ENCODE peak calls at places on chromosomes 11 and 22, in ten cellular contexts. Z, C, Q, L, N, K, U, B, O and T are unnamed samples.

GRCh38 chr11:80778432-80778831 is 1337.6 kb upstream of the TENM4 start:
- DNase-seq in Z (no peak), C (no peak), Q (no peak), L (no peak), N (no peak), K (no peak), U (no peak), B (no peak), O (no peak), T (no peak)

GRCh38 chr22:44261164-44261860 is 51.4 kb downstream of the SHISAL1 start:
- DNase-seq in Z (no peak), C (no peak), Q (no peak), L (no peak), N (peak), K (no peak), U (peak), B (no peak), O (no peak), T (no peak)

GRCh38 chr22:24112188-24112587 is 69.1 kb upstream of the SUSD2 start:
- DNase-seq in Z (no peak), C (peak), Q (peak), L (no peak), N (no peak), K (peak), U (no peak), B (no peak), O (no peak), T (no peak)

GRCh38 chr11:106152824-106153223 is 75.4 kb downstream of the AASDHPPT start:
- DNase-seq in Z (no peak), C (peak), Q (peak), L (no peak), N (no peak), K (peak), U (no peak), B (no peak), O (no peak), T (no peak)

GRCh38 chr11:134634897-134635831 is 223.1 kb upstream of the B3GAT1 start:
- DNase-seq in Z (no peak), C (no peak), Q (no peak), L (no peak), N (peak), K (no peak), U (peak), B (no peak), O (no peak), T (no peak)

GRCh38 chr22:46625843-46626349 is 5.7 kb downstream of the GRAMD4 start:
- DNase-seq in Z (no peak), C (no peak), Q (no peak), L (no peak), N (no peak), K (no peak), U (no peak), B (no peak), O (no peak), T (no peak)

GRCh38 chr11:69667619-69668604 is 7.2 kb downstream of the LTO1 start:
- DNase-seq in Z (no peak), C (no peak), Q (no peak), L (no peak), N (no peak), K (no peak), U (peak), B (no peak), O (no peak), T (no peak)

GRCh38 chr11:87871071-87871470 is 304.2 kb downstream of the RAB38 start:
- DNase-seq in Z (no peak), C (no peak), Q (no peak), L (no peak), N (no peak), K (no peak), U (no peak), B (no peak), O (no peak), T (no peak)

GRCh38 chr11:121535122-121535796 is 82.5 kb upstream of the SORL1-AS1 start:
- DNase-seq in Z (no peak), C (peak), Q (no peak), L (no peak), N (no peak), K (peak), U (no peak), B (no peak), O (no peak), T (no peak)

GRCh38 chr22:45828836-45829235 is 148.1 kb downstream of the WNT7B start:
- DNase-seq in Z (no peak), C (peak), Q (no peak), L (no peak), N (no peak), K (no peak), U (no peak), B (no peak), O (no peak), T (no peak)

GRCh38 chr22:46741974-46742519 is 4.0 kb upstream of the CERK start:
- DNase-seq in Z (no peak), C (no peak), Q (no peak), L (no peak), N (no peak), K (no peak), U (no peak), B (no peak), O (no peak), T (no peak)

GRCh38 chr11:57764527-57764926 is 2.9 kb downstream of the CTNND1 start:
- DNase-seq in Z (no peak), C (peak), Q (no peak), L (no peak), N (no peak), K (no peak), U (no peak), B (no peak), O (no peak), T (no peak)

GRCh38 chr11:57764972-57765371 is 3.4 kb downstream of the CTNND1 start:
- DNase-seq in Z (no peak), C (no peak), Q (no peak), L (no peak), N (no peak), K (no peak), U (no peak), B (no peak), O (no peak), T (no peak)

GRCh38 chr11:57761301-57762234 is at the start of gene CTNND1:
- DNase-seq in Z (peak), C (peak), Q (peak), L (peak), N (peak), K (peak), U (peak), B (peak), O (peak), T (peak)

GRCh38 chr11:57762235-57762866 is 749 bp downstream of the CTNND1 start:
- DNase-seq in Z (no peak), C (no peak), Q (no peak), L (no peak), N (no peak), K (no peak), U (no peak), B (no peak), O (no peak), T (no peak)

DNA sequence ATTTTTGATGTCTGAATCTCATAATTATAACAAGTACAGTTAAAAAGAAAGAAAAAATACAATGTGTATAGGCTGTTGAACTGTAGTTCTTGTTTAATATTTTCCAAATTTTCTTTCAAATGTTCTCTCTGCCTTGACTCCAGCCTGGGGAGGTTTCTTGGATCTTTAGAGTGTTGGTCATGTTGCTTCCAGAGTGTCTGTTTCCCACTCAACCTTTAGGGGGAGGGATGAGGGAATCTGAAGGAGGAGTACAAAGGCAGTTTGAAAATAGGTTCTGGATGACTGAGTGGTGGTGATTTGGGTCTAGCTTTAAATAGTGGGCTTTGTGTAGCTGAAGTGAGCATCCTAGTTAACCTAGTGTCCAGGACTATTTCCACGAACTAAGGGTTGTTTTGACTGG is 2.0 kb downstream of the CTNND1 start:
- DNase-seq in Z (no peak), C (peak), Q (peak), L (no peak), N (no peak), K (peak), U (no peak), B (no peak), O (no peak), T (no peak)
- TF ChIP-seq CTCF in Z (peak), C (peak), Q (peak), L (peak), N (no peak), K (peak), U (peak), B (peak), O (no peak), T (peak)

GRCh38 chr11:57499983-57500461 is 15.5 kb downstream of the SLC43A1 start:
- DNase-seq in Z (no peak), C (no peak), Q (no peak), L (no peak), N (no peak), K (no peak), U (no peak), B (no peak), O (no peak), T (no peak)

GRCh38 chr11:57498540-57498939 is 17.0 kb downstream of the SLC43A1 start:
- DNase-seq in Z (no peak), C (no peak), Q (no peak), L (no peak), N (no peak), K (no peak), U (no peak), B (no peak), O (no peak), T (no peak)

GRCh38 chr11:57499413-57499982 is 16.0 kb downstream of the SLC43A1 start:
- DNase-seq in Z (peak), C (peak), Q (peak), L (peak), N (peak), K (peak), U (peak), B (peak), O (peak), T (peak)

GRCh38 chr11:57496109-57496820 is 19.2 kb downstream of the SLC43A1 start:
- DNase-seq in Z (no peak), C (no peak), Q (no peak), L (no peak), N (no peak), K (no peak), U (no peak), B (no peak), O (no peak), T (no peak)

DNA sequence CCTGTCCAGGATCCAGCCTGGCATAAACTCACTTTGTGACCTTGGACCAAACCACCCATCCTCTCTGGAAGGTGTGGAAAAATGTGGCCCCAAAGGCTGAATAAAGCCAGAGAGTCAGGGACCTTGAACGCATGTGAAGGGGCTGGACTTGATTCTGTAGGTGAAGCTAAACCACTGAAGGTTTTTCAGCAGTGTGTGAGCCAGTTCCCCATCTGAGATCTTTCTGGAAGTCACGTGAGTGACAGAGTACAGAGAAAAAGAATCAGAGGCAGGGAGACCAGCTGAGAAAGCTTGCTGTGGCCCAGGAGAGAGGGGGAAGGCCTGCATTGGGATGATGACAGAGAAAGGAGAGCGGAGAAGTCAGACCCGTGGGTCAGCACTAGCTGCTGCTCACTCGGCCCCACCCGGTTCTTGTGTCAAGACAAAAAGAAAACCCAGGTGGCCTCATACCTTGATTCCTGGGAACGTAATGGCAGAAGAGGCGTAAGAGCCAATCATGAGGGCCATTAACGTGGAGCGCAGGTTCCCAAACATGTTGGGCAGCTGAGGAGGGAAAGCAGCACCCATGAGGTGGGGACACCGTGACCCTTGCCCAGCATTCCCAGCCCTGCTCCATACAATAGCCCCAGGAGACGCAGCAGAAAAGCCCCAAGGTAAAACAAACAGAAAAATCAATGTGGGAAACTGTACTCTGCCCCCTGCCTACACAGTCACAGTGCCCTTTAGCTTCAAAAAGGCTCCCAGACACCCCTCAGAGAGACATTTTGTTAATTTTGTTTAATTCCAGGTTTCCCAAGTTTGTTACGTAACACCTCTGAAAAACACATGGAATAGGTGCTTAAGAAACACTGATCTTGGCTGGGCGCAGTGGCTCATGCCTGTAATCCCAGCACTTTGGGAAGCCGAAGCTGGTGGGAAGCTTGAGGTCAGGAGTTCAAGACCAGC is 17.9 kb downstream of the SLC43A1 start:
- DNase-seq in Z (no peak), C (no peak), Q (no peak), L (no peak), N (no peak), K (no peak), U (no peak), B (no peak), O (no peak), T (no peak)
- H3K4me3 ChIP-seq in Z (no peak), C (no peak), Q (no peak), L (no peak), N (no peak), K (no peak), U (no peak), B (no peak), O (no peak), T (no peak)

DNA sequence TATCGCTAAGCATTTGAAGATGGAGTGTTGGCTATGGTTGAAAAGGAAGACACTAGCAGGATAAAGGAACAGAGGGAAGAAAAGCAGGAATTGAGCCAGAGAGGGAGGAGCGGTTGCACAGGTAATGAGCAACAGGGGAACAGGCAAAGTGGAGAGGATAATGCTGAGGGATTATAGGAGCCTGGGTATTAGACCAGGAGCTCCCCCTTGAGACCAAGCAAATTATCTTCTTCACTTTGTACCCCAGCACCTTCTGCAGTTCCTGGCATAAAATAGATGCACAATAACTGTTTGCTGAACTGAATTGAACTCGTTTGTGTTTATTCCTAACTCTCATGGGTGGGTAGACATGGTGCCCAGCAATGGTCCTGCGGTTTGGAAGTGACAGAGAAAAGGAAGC is 54.6 kb upstream of the OR5P2 start:
- DNase-seq in Z (no peak), C (no peak), Q (no peak), L (no peak), N (no peak), K (no peak), U (no peak), B (peak), O (no peak), T (no peak)
- TF ChIP-seq CTCF in Z (peak), C (no peak), Q (no peak), L (no peak), N (no peak), K (no peak), U (no peak), B (peak), O (no peak), T (no peak)

GRCh38 chr22:19890502-19891349 is 36.1 kb upstream of the GNB1L start:
- DNase-seq in Z (no peak), C (no peak), Q (no peak), L (no peak), N (no peak), K (no peak), U (no peak), B (no peak), O (no peak), T (no peak)

GRCh38 chr22:19892249-19892879 is 37.7 kb upstream of the GNB1L start:
- DNase-seq in Z (peak), C (peak), Q (peak), L (no peak), N (no peak), K (peak), U (no peak), B (no peak), O (no peak), T (no peak)

GRCh38 chr22:19892925-19893324 is 38.3 kb upstream of the GNB1L start:
- DNase-seq in Z (no peak), C (peak), Q (no peak), L (no peak), N (no peak), K (peak), U (no peak), B (no peak), O (no peak), T (no peak)

GRCh38 chr22:19889951-19890350 is 35.3 kb upstream of the GNB1L start:
- DNase-seq in Z (no peak), C (no peak), Q (no peak), L (no peak), N (no peak), K (no peak), U (no peak), B (no peak), O (peak), T (no peak)

DNA sequence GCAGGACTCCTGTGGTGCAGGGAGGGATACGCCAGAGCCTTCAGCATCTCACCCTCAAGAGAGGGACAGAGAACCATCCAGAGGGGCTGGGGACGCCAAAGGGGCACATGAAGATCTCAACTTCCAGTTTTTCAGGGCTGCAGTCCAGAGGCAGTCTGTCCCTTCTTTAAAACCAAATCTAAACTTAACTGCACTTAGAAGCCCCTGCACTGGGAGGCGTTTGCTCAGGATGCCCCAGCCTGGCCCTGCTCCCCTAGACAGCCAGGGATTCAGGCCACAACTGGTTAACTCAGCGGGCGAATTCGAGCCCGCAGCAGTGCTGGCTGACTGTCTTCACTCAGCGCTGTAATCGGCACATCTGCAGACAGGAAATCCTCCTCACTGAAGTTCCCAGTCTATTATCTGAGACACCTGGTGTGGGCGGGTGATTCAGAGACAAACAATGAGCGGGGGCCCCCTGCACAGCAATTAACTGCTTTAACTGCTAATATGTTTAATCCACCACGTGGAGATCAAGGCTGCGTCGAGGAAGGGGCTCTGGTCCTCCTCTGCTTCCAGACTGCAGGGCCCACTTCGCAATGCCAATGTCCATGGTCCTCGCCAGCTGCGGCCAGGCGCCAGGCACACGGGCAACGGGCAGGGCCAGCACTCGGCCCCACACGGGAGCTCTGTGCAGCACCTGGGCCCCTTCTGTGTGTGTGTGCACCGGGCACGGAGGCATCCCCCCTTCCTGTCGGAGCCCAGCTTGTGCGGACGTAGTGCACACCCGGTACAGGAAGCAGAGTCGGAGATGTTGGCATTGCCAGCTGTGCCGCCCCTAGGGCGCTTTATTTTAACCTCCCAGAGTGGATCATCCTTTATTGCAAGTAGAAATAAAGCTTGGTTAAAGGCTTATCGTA is 36.9 kb upstream of the GNB1L start:
- DNase-seq in Z (peak), C (peak), Q (peak), L (no peak), N (no peak), K (peak), U (peak), B (no peak), O (no peak), T (peak)
- H3K4me3 ChIP-seq in Z (peak), C (no peak), Q (peak), L (no peak), N (no peak), K (no peak), U (no peak), B (peak), O (no peak), T (no peak)

DNA sequence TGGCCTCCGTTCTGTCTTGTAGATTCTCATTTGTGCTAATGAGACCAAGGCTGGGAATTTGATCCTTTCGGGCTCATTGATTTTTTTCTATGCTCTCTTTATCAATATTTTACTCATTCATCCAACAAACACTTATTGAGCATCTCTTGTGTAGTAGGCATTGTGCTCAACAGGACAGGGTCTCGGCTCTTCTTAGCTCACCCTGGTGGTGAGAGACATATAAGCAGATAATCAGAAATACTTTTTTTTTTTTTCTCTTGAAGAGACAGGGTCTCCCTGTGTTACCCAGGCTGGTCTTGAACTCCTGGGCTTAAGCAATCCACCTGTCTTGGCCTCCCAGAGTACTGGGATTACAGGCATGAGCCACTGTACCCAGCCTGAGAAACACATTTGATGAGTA is 48.0 kb upstream of the SLC5A1 start:
- DNase-seq in Z (no peak), C (no peak), Q (no peak), L (no peak), N (no peak), K (no peak), U (no peak), B (no peak), O (no peak), T (no peak)
- TF ChIP-seq CTCF in Z (peak), C (no peak), Q (peak), L (no peak), N (no peak), K (peak), U (no peak), B (peak), O (no peak), T (peak)

DNA sequence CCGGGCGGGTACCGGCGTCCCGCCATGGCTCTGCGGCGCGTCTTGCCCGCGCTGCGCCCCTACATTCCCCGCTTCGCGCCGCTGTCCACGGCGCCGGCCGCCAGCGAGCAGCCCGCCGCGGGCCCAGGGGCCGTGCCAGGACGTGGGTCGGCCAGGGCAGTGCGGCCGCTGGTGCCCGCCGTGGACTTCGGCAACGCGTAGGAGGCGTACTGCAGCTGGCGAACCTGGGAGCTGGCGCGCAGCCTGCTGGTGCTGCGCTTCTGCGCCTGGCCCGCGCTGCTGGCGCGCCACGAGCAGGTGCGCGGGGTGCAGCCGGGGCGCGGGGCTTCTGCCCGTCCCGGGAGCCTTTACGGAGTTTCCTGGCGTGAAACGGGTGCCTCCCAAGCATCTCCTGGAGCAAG is 20.1 kb downstream of the DGCR6L start:
- DNase-seq in Z (no peak), C (no peak), Q (peak), L (no peak), N (no peak), K (peak), U (no peak), B (no peak), O (no peak), T (no peak)
- H3K4me3 ChIP-seq in Z (peak), C (no peak), Q (no peak), L (peak), N (peak), K (no peak), U (no peak), B (peak), O (peak), T (peak)